ENCODE peak calls at places on chromosome 18, in ten cellular contexts. T is tibial nerve, L is lower lobe of right lung, V is right cardiac atrium, D is ovary, I is upper lobe of right lung, W is thoracic aorta, R is mammary epithelial cell, C is neural progenitor cell, X is DND-41. S is an unnamed sample. For H3K27me3 and H3K4me1, the result is how much of the 10 kb centered on the place peaks cover.

GRCh38 chr18:62992877-62993365 is 277.6 kb downstream of the PHLPP1 start:
- DNase-seq in D (no peak), V (no peak), X (no peak), I (no peak), C (no peak), R (no peak), T (no peak), L (no peak), W (no peak), S (no peak)

GRCh38 chr18:69944434-69944833 is 3.2 kb downstream of the CD226 start:
- DNase-seq in X (no peak), I (no peak), L (no peak), V (no peak), D (no peak), T (no peak), C (no peak), R (no peak), W (no peak), S (no peak)

GRCh38 chr18:57819671-57820460 is 16.8 kb upstream of the ATP8B1 start:
- DNase-seq in X (no peak), C (no peak), W (peak), R (peak), V (peak), I (peak), D (no peak), T (peak), L (peak), S (no peak)

GRCh38 chr18:34723143-34723542 is 13.0 kb downstream of the DTNA start:
- DNase-seq in V (no peak), I (no peak), C (no peak), L (no peak), R (no peak), D (no peak), T (no peak), W (no peak), X (no peak), S (no peak)

GRCh38 chr18:42155024-42155423 is 200.0 kb downstream of the PIK3C3 start:
- DNase-seq in I (no peak), X (no peak), W (no peak), L (no peak), R (no peak), D (no peak), V (no peak), T (no peak), C (peak), S (no peak)

GRCh38 chr18:66511810-66512209 is 92.1 kb downstream of the CDH19 start:
- DNase-seq in T (no peak), R (peak), I (no peak), V (no peak), D (no peak), L (no peak), W (no peak), C (no peak), X (no peak), S (no peak)

GRCh38 chr18:56501896-56502295 is 136.5 kb downstream of the TXNL1 start:
- DNase-seq in R (no peak), C (no peak), L (no peak), W (no peak), I (no peak), V (no peak), T (no peak), D (no peak), X (no peak), S (no peak)

GRCh38 chr18:12283256-12283655 is 24.8 kb upstream of the TUBB6 start:
- DNase-seq in I (no peak), L (no peak), D (no peak), C (peak), V (no peak), X (no peak), W (no peak), R (peak), T (no peak), S (no peak)

GRCh38 chr18:44325903-44326650 is 354.6 kb upstream of the SETBP1 start:
- DNase-seq in L (no peak), I (no peak), R (peak), D (no peak), T (peak), X (peak), C (peak), W (no peak), V (peak), S (no peak)

GRCh38 chr18:1173593-1173992 is 268.9 kb downstream of the ADCYAP1 start:
- DNase-seq in X (no peak), I (no peak), V (no peak), D (no peak), R (no peak), W (no peak), L (no peak), C (no peak), T (no peak), S (no peak)

GRCh38 chr18:61554117-61554776 is 221.0 kb downstream of the CDH20 start:
- DNase-seq in I (no peak), V (no peak), X (no peak), D (peak), T (no peak), W (no peak), R (no peak), L (peak), C (no peak), S (peak)

GRCh38 chr18:250685-251084 is 17.2 kb downstream of the THOC1 start:
- DNase-seq in V (no peak), R (peak), I (no peak), C (no peak), X (no peak), L (no peak), W (no peak), T (no peak), D (no peak), S (no peak)

GRCh38 chr18:79640064-79640672 is 39.4 kb upstream of the CTDP1 start:
- DNase-seq in W (no peak), C (no peak), L (no peak), I (no peak), R (no peak), X (no peak), T (no peak), D (no peak), V (no peak), S (no peak)
- H3K27me3 ChIP-seq in W (under half), C (under half), L (under half), I (under half), R (under half), X (under half), T (under half), D (under half), V (under half), S (under half)

DNA sequence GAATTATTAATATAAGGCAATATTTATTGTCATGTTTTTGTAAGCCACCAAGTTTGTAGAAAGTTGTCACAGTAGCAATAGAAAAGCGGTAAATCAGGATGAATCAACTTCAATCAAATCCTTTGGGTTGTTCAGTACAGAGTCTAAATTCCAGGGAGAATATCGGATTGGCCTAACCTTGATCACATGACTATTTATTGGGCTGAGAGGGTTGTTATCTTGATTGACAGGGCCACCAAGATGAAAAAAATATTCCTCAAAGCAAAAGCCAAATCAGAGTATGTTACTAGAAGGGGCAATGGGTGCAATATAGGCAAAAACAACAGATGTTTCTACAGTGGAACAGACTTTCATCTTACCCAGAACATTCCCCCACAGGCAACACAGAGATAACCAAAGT is 270.0 kb downstream of the METTL4 start:
- DNase-seq in C (no peak), D (no peak), W (no peak), R (no peak), L (no peak), I (no peak), V (no peak), X (no peak), T (no peak), S (no peak)
- H3K4me1 ChIP-seq in C (under half), D (under half), W (under half), R (under half), L (under half), I (under half), V (under half), X (under half), T (under half), S (under half)

DNA sequence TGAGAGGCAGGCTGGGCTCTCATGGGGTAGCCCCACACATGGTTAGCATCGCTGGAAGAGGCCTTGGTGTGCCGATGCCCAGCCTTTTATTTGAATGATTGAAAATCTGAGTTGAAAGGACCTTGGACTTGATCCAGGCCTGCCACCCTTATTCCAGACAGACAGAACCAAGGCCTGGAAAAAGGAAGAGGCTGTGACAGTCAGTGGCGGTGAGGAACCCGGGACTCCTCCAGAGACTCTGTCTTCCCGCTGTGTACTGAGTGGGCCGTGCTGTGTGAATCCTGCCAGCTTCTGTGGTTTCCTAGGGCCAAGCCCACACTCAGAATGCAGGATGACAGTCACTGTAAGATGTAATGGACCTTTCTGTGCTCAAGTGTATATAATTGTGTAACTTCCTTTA is 218.5 kb downstream of the LDLRAD4 start:
- DNase-seq in C (no peak), D (no peak), V (no peak), X (peak), W (no peak), T (no peak), I (no peak), L (peak), R (no peak), S (no peak)
- H3K27me3 ChIP-seq in C (under half), D (under half), V (under half), X (under half), W (under half), T (under half), I (under half), L (under half), R (under half), S (under half)

GRCh38 chr18:13614318-13614643 is 112.1 kb downstream of the FAM210A start:
- DNase-seq in L (no peak), I (no peak), V (no peak), X (no peak), W (no peak), R (no peak), T (no peak), D (no peak), C (no peak), S (no peak)
- H3K4me1 ChIP-seq in L (under half), I (under half), V (under half), X (half or more), W (under half), R (under half), T (under half), D (under half), C (under half), S (under half)